ENCODE peak calls at places on chromosomes 2 and 18, in five cellular contexts. One of them, this sample, is unnamed.

GRCh38 chr18:44497757-44498490 is 182.8 kb upstream of the SETBP1 start:
- DNase-seq in substantia nigra: no peak
- DNase-seq in NCI-H510A treated with DMSO at 0.1 percent for 48 hours: no peak
- DNase-seq in G401: no peak
- DNase-seq in lung: no peak
- DNase-seq in this sample: no peak

GRCh38 chr2:126891681-126892500 is 6.8 kb upstream of the TEX51 start:
- DNase-seq in substantia nigra: no peak
- DNase-seq in NCI-H510A treated with DMSO at 0.1 percent for 48 hours: no peak
- DNase-seq in G401: peak; percentile 98
- DNase-seq in lung: no peak
- DNase-seq in this sample: no peak

GRCh38 chr18:57437433-57437781 is 2.2 kb downstream of the ONECUT2 start:
- DNase-seq in substantia nigra: no peak
- DNase-seq in NCI-H510A treated with DMSO at 0.1 percent for 48 hours: peak; percentile 66
- DNase-seq in G401: peak; percentile 22
- DNase-seq in lung: no peak
- DNase-seq in this sample: no peak

GRCh38 chr2:128372621-128373341 is 54.1 kb upstream of the HS6ST1 start:
- DNase-seq in substantia nigra: no peak
- DNase-seq in NCI-H510A treated with DMSO at 0.1 percent for 48 hours: no peak
- DNase-seq in G401: no peak
- DNase-seq in lung: no peak
- DNase-seq in this sample: no peak

GRCh38 chr18:51513525-51513924 is 316.0 kb upstream of the MEX3C start:
- DNase-seq in substantia nigra: no peak
- DNase-seq in NCI-H510A treated with DMSO at 0.1 percent for 48 hours: no peak
- DNase-seq in G401: no peak
- DNase-seq in lung: no peak
- DNase-seq in this sample: no peak

GRCh38 chr18:46668694-46669093 is 11.7 kb upstream of the LOXHD1 start:
- DNase-seq in substantia nigra: no peak
- DNase-seq in NCI-H510A treated with DMSO at 0.1 percent for 48 hours: no peak
- DNase-seq in G401: no peak
- DNase-seq in lung: no peak
- DNase-seq in this sample: no peak

GRCh38 chr2:12778369-12778768 is 61.6 kb downstream of the TRIB2 start:
- DNase-seq in substantia nigra: no peak
- DNase-seq in NCI-H510A treated with DMSO at 0.1 percent for 48 hours: no peak
- DNase-seq in G401: no peak
- DNase-seq in lung: no peak
- DNase-seq in this sample: no peak

GRCh38 chr18:64994370-64994769 is 756.4 kb upstream of the CDH7 start:
- DNase-seq in substantia nigra: no peak
- DNase-seq in NCI-H510A treated with DMSO at 0.1 percent for 48 hours: no peak
- DNase-seq in G401: no peak
- DNase-seq in lung: no peak
- DNase-seq in this sample: no peak

GRCh38 chr18:75036941-75037516 is 171.9 kb downstream of the PTGR3 start:
- DNase-seq in substantia nigra: no peak
- DNase-seq in NCI-H510A treated with DMSO at 0.1 percent for 48 hours: no peak
- DNase-seq in G401: no peak
- DNase-seq in lung: no peak
- DNase-seq in this sample: no peak

GRCh38 chr2:160042054-160042453 is 20.4 kb downstream of the PLA2R1 start:
- DNase-seq in substantia nigra: no peak
- DNase-seq in NCI-H510A treated with DMSO at 0.1 percent for 48 hours: no peak
- DNase-seq in G401: no peak
- DNase-seq in lung: no peak
- DNase-seq in this sample: no peak

GRCh38 chr2:233208382-233209116 is 42.9 kb upstream of the ATG16L1 start:
- DNase-seq in substantia nigra: no peak
- DNase-seq in NCI-H510A treated with DMSO at 0.1 percent for 48 hours: no peak
- DNase-seq in G401: no peak
- DNase-seq in lung: no peak
- DNase-seq in this sample: no peak

GRCh38 chr2:28452534-28453081 is 43.3 kb upstream of the PLB1 start:
- DNase-seq in substantia nigra: no peak
- DNase-seq in NCI-H510A treated with DMSO at 0.1 percent for 48 hours: peak; percentile 58
- DNase-seq in G401: peak; percentile 19
- DNase-seq in lung: peak; percentile 79
- DNase-seq in this sample: no peak

GRCh38 chr2:43074052-43074451 is 152.4 kb downstream of the ZFP36L2 start:
- DNase-seq in substantia nigra: no peak
- DNase-seq in NCI-H510A treated with DMSO at 0.1 percent for 48 hours: no peak
- DNase-seq in G401: no peak
- DNase-seq in lung: no peak
- DNase-seq in this sample: no peak

GRCh38 chr2:64655873-64656272 is 2.2 kb upstream of the SERTAD2 start:
- DNase-seq in substantia nigra: no peak
- DNase-seq in NCI-H510A treated with DMSO at 0.1 percent for 48 hours: no peak
- DNase-seq in G401: no peak
- DNase-seq in lung: no peak
- DNase-seq in this sample: no peak

GRCh38 chr2:1622521-1623200 is 121.7 kb downstream of the PXDN start:
- DNase-seq in substantia nigra: no peak
- DNase-seq in NCI-H510A treated with DMSO at 0.1 percent for 48 hours: no peak
- DNase-seq in G401: no peak
- DNase-seq in lung: no peak
- DNase-seq in this sample: no peak

GRCh38 chr2:178271629-178272333 is 77.5 kb downstream of the OSBPL6 start:
- DNase-seq in substantia nigra: no peak
- DNase-seq in NCI-H510A treated with DMSO at 0.1 percent for 48 hours: no peak
- DNase-seq in G401: peak; percentile 40
- DNase-seq in lung: peak; percentile 41
- DNase-seq in this sample: peak; percentile 39

GRCh38 chr2:152200562-152201465 is 25.3 kb upstream of the STAM2 start:
- DNase-seq in substantia nigra: no peak
- DNase-seq in NCI-H510A treated with DMSO at 0.1 percent for 48 hours: no peak
- DNase-seq in G401: no peak
- DNase-seq in lung: peak; percentile 77
- DNase-seq in this sample: peak; percentile 87

GRCh38 chr18:42781298-42781815 is 334.1 kb downstream of the RIT2 start:
- DNase-seq in substantia nigra: no peak
- DNase-seq in NCI-H510A treated with DMSO at 0.1 percent for 48 hours: no peak
- DNase-seq in G401: peak; percentile 54
- DNase-seq in lung: no peak
- DNase-seq in this sample: no peak

GRCh38 chr2:58130238-58130637 is 83.6 kb downstream of the VRK2 start:
- DNase-seq in substantia nigra: no peak
- DNase-seq in NCI-H510A treated with DMSO at 0.1 percent for 48 hours: no peak
- DNase-seq in G401: no peak
- DNase-seq in lung: no peak
- DNase-seq in this sample: no peak

GRCh38 chr2:211149731-211150130 is 593.3 kb downstream of the CPS1 start:
- DNase-seq in substantia nigra: no peak
- DNase-seq in NCI-H510A treated with DMSO at 0.1 percent for 48 hours: no peak
- DNase-seq in G401: no peak
- DNase-seq in lung: no peak
- DNase-seq in this sample: no peak

GRCh38 chr2:24820598-24821432 is 27.6 kb downstream of the CENPO start:
- DNase-seq in substantia nigra: no peak
- DNase-seq in NCI-H510A treated with DMSO at 0.1 percent for 48 hours: no peak
- DNase-seq in G401: no peak
- DNase-seq in lung: no peak
- DNase-seq in this sample: no peak

GRCh38 chr2:54470241-54470938 is 14.3 kb downstream of the SPTBN1 start:
- DNase-seq in substantia nigra: no peak
- DNase-seq in NCI-H510A treated with DMSO at 0.1 percent for 48 hours: no peak
- DNase-seq in G401: no peak
- DNase-seq in lung: no peak
- DNase-seq in this sample: no peak

GRCh38 chr2:239407112-239407511 is 6.3 kb upstream of the HDAC4 start:
- DNase-seq in substantia nigra: no peak
- DNase-seq in NCI-H510A treated with DMSO at 0.1 percent for 48 hours: no peak
- DNase-seq in G401: no peak
- DNase-seq in lung: no peak
- DNase-seq in this sample: no peak

GRCh38 chr2:222637072-222637471 is 18.8 kb downstream of the FARSB start:
- DNase-seq in substantia nigra: no peak
- DNase-seq in NCI-H510A treated with DMSO at 0.1 percent for 48 hours: no peak
- DNase-seq in G401: no peak
- DNase-seq in lung: no peak
- DNase-seq in this sample: no peak

GRCh38 chr2:55148269-55148668 is 83.8 kb downstream of the CLHC1 start:
- DNase-seq in substantia nigra: no peak
- DNase-seq in NCI-H510A treated with DMSO at 0.1 percent for 48 hours: peak; percentile 71
- DNase-seq in G401: no peak
- DNase-seq in lung: no peak
- DNase-seq in this sample: no peak

GRCh38 chr18:23356915-23357421 is 96.1 kb upstream of the RIOK3 start:
- DNase-seq in substantia nigra: no peak
- DNase-seq in NCI-H510A treated with DMSO at 0.1 percent for 48 hours: no peak
- DNase-seq in G401: no peak
- DNase-seq in lung: no peak
- DNase-seq in this sample: no peak

GRCh38 chr2:122635649-122636496 is 880.4 kb downstream of the TSN start:
- DNase-seq in substantia nigra: no peak
- DNase-seq in NCI-H510A treated with DMSO at 0.1 percent for 48 hours: no peak
- DNase-seq in G401: no peak
- DNase-seq in lung: no peak
- DNase-seq in this sample: no peak

GRCh38 chr18:49617329-49617695 is 55.5 kb downstream of the LIPG start:
- DNase-seq in substantia nigra: no peak
- DNase-seq in NCI-H510A treated with DMSO at 0.1 percent for 48 hours: no peak
- DNase-seq in G401: no peak
- DNase-seq in lung: no peak
- DNase-seq in this sample: no peak

GRCh38 chr2:121697108-121697631 is 39.5 kb downstream of the NIFK start:
- DNase-seq in substantia nigra: no peak
- DNase-seq in NCI-H510A treated with DMSO at 0.1 percent for 48 hours: no peak
- DNase-seq in G401: no peak
- DNase-seq in lung: peak; percentile 45
- DNase-seq in this sample: no peak

GRCh38 chr18:58223717-58224424 is 179.8 kb downstream of the NEDD4L start:
- DNase-seq in substantia nigra: no peak
- DNase-seq in NCI-H510A treated with DMSO at 0.1 percent for 48 hours: peak; percentile 80
- DNase-seq in G401: no peak
- DNase-seq in lung: peak; percentile 72
- DNase-seq in this sample: no peak

GRCh38 chr2:8644605-8645175 is 37.2 kb upstream of the ID2 start:
- DNase-seq in substantia nigra: no peak
- DNase-seq in NCI-H510A treated with DMSO at 0.1 percent for 48 hours: no peak
- DNase-seq in G401: no peak
- DNase-seq in lung: no peak
- DNase-seq in this sample: no peak

GRCh38 chr2:170240629-170241028 is 62.7 kb downstream of the MYO3B start:
- DNase-seq in substantia nigra: no peak
- DNase-seq in NCI-H510A treated with DMSO at 0.1 percent for 48 hours: no peak
- DNase-seq in G401: no peak
- DNase-seq in lung: no peak
- DNase-seq in this sample: no peak

GRCh38 chr2:171505374-171505773 is 16.9 kb upstream of the CYBRD1 start:
- DNase-seq in substantia nigra: no peak
- DNase-seq in NCI-H510A treated with DMSO at 0.1 percent for 48 hours: no peak
- DNase-seq in G401: no peak
- DNase-seq in lung: no peak
- DNase-seq in this sample: no peak

GRCh38 chr18:45139478-45139877 is 458.8 kb downstream of the SETBP1 start:
- DNase-seq in substantia nigra: no peak
- DNase-seq in NCI-H510A treated with DMSO at 0.1 percent for 48 hours: no peak
- DNase-seq in G401: no peak
- DNase-seq in lung: no peak
- DNase-seq in this sample: no peak

GRCh38 chr2:86001326-86001725 is 104.4 kb downstream of the POLR1A start:
- DNase-seq in substantia nigra: no peak
- DNase-seq in NCI-H510A treated with DMSO at 0.1 percent for 48 hours: no peak
- DNase-seq in G401: no peak
- DNase-seq in lung: no peak
- DNase-seq in this sample: no peak

GRCh38 chr2:115299207-115299606 is 856.8 kb downstream of the DPP10 start:
- DNase-seq in substantia nigra: no peak
- DNase-seq in NCI-H510A treated with DMSO at 0.1 percent for 48 hours: no peak
- DNase-seq in G401: no peak
- DNase-seq in lung: no peak
- DNase-seq in this sample: no peak

GRCh38 chr2:23417310-23417709 is 32.3 kb downstream of the KLHL29 start:
- DNase-seq in substantia nigra: no peak
- DNase-seq in NCI-H510A treated with DMSO at 0.1 percent for 48 hours: no peak
- DNase-seq in G401: no peak
- DNase-seq in lung: no peak
- DNase-seq in this sample: no peak